ENCODE peak calls at places on chromosome 4, in five cellular contexts. One of them, this sample, is unnamed. For H3K9me3, the result is how much of the 10 kb centered on the place peaks cover.

GRCh38 chr4:157014621-157015591 is 43.3 kb upstream of the PDGFC start:
- DNase-seq in psoas muscle: no peak
- DNase-seq in PC-3: peak
- DNase-seq in PC-9: peak
- DNase-seq in astrocyte: peak
- DNase-seq in this sample: peak

GRCh38 chr4:40185830-40186664 is 10.8 kb upstream of the RHOH start:
- DNase-seq in psoas muscle: no peak
- DNase-seq in PC-3: no peak
- DNase-seq in PC-9: no peak
- DNase-seq in astrocyte: peak
- DNase-seq in this sample: no peak

GRCh38 chr4:7737268-7737645 is 202.4 kb downstream of the AFAP1 start:
- DNase-seq in psoas muscle: no peak
- DNase-seq in PC-3: no peak
- DNase-seq in PC-9: no peak
- DNase-seq in astrocyte: no peak
- DNase-seq in this sample: no peak

GRCh38 chr4:98581126-98581525 is 77.3 kb downstream of the TSPAN5 start:
- DNase-seq in psoas muscle: no peak
- DNase-seq in PC-3: no peak
- DNase-seq in PC-9: no peak
- DNase-seq in astrocyte: no peak
- DNase-seq in this sample: no peak

GRCh38 chr4:182862921-182863320 is 54.3 kb downstream of the DCTD start:
- DNase-seq in psoas muscle: no peak
- DNase-seq in PC-3: no peak
- DNase-seq in PC-9: no peak
- DNase-seq in astrocyte: no peak
- DNase-seq in this sample: peak

GRCh38 chr4:2818351-2818939 is 25.2 kb upstream of the ADD1 start:
- DNase-seq in psoas muscle: peak
- DNase-seq in PC-3: no peak
- DNase-seq in PC-9: no peak
- DNase-seq in astrocyte: no peak
- DNase-seq in this sample: no peak

GRCh38 chr4:87251104-87251503 is 30.7 kb upstream of the KLHL8 start:
- DNase-seq in psoas muscle: no peak
- DNase-seq in PC-3: no peak
- DNase-seq in PC-9: no peak
- DNase-seq in astrocyte: no peak
- DNase-seq in this sample: no peak

GRCh38 chr4:144699565-144699964 is 53.6 kb downstream of the HHIP start:
- DNase-seq in psoas muscle: no peak
- DNase-seq in PC-3: peak
- DNase-seq in PC-9: no peak
- DNase-seq in astrocyte: peak
- DNase-seq in this sample: peak

GRCh38 chr4:7941111-7942018 is 1.7 kb upstream of the AFAP1 start:
- DNase-seq in psoas muscle: no peak
- DNase-seq in PC-3: peak
- DNase-seq in PC-9: peak
- DNase-seq in astrocyte: no peak
- DNase-seq in this sample: no peak

GRCh38 chr4:32864713-32865351 is 2144.7 kb downstream of the PCDH7 start:
- DNase-seq in psoas muscle: no peak
- DNase-seq in PC-3: peak
- DNase-seq in PC-9: no peak
- DNase-seq in astrocyte: no peak
- DNase-seq in this sample: no peak

GRCh38 chr4:137474711-137475301 is 57.5 kb downstream of the PCDH18 start:
- DNase-seq in psoas muscle: no peak
- DNase-seq in PC-3: peak
- DNase-seq in PC-9: no peak
- DNase-seq in astrocyte: peak
- DNase-seq in this sample: no peak

GRCh38 chr4:636628-636950 is 11.2 kb downstream of the PDE6B start:
- DNase-seq in psoas muscle: no peak
- DNase-seq in PC-3: no peak
- DNase-seq in PC-9: no peak
- DNase-seq in astrocyte: no peak
- DNase-seq in this sample: no peak

GRCh38 chr4:147683172-147683571 is 791 bp downstream of the PRMT9 start:
- DNase-seq in psoas muscle: no peak
- DNase-seq in PC-3: peak
- DNase-seq in PC-9: no peak
- DNase-seq in astrocyte: no peak
- DNase-seq in this sample: peak

GRCh38 chr4:165326831-165327210 is 648 bp upstream of the MSMO1 start:
- DNase-seq in psoas muscle: peak
- DNase-seq in PC-3: peak
- DNase-seq in PC-9: peak
- DNase-seq in astrocyte: no peak
- DNase-seq in this sample: peak
- TF ChIP-seq CTCF in psoas muscle: no peak
- TF ChIP-seq CTCF in PC-3: no peak
- TF ChIP-seq CTCF in PC-9: no peak
- TF ChIP-seq CTCF in astrocyte: no peak
- TF ChIP-seq CTCF in this sample: no peak

DNA sequence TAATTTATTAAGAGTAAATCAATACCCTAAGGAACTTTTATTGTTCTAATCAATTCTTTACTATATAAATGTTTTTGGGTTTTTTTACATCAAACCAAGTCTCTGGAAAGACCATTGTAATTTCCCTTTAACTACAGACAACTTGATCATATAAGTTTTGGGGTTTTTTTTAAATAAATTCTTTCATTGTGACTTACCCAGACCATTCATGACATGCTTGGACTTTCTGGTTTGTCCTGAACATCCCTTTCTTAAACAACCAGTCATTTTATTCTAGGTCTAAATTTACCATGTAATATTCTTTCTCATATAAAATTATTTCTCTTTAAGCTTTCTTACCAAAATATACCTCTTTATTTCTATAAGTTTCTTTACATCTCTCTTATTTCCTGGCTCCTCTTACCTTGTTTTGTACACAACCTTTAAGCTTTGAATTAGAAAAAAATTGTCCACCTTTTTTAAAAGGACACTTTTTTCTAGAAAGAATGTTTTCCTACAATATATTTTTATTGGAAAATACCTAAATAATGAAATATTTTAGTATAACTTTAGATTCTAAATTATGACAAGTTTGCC is 8.4 kb downstream of the CNGA1 start:
- DNase-seq in psoas muscle: no peak
- DNase-seq in PC-3: peak
- DNase-seq in PC-9: no peak
- DNase-seq in astrocyte: no peak
- DNase-seq in this sample: peak
- H3K9me3 ChIP-seq in psoas muscle: under half
- H3K9me3 ChIP-seq in PC-3: under half
- H3K9me3 ChIP-seq in PC-9: under half
- H3K9me3 ChIP-seq in astrocyte: under half
- H3K9me3 ChIP-seq in this sample: under half

DNA sequence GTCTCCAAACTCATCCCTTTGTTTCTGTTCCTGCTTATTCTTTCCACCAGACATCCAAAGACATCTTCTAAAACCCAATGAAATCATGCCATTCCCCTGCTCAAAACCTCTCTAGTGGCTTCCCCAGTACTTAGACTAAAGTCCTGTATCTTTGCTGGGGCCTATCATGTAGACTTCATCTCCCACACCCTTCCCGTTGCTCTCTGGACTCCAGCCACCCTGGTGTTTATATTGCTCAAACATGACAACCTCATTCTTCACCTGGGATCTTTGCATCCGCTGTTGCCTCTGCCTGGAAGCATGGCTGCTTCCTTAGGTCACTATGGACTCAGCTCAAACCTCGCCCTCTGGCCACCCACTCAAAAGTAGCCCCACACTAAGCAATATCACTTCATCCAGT is 23.7 kb downstream of the TBC1D1 start:
- DNase-seq in psoas muscle: no peak
- DNase-seq in PC-3: no peak
- DNase-seq in PC-9: no peak
- DNase-seq in astrocyte: no peak
- DNase-seq in this sample: no peak
- H3K4me3 ChIP-seq in psoas muscle: no peak
- H3K4me3 ChIP-seq in PC-3: no peak
- H3K4me3 ChIP-seq in PC-9: no peak
- H3K4me3 ChIP-seq in astrocyte: no peak
- H3K4me3 ChIP-seq in this sample: no peak

GRCh38 chr4:110618091-110619000 is 4.5 kb downstream of the PITX2 start:
- DNase-seq in psoas muscle: peak
- DNase-seq in PC-3: peak
- DNase-seq in PC-9: no peak
- DNase-seq in astrocyte: no peak
- DNase-seq in this sample: no peak
- TF ChIP-seq CTCF in psoas muscle: no peak
- TF ChIP-seq CTCF in PC-3: no peak
- TF ChIP-seq CTCF in PC-9: no peak
- TF ChIP-seq CTCF in astrocyte: no peak
- TF ChIP-seq CTCF in this sample: no peak

GRCh38 chr4:112277705-112278448 is 7.8 kb downstream of the TIFA start:
- DNase-seq in psoas muscle: no peak
- DNase-seq in PC-3: peak
- DNase-seq in PC-9: no peak
- DNase-seq in astrocyte: no peak
- DNase-seq in this sample: peak
- H3K9me3 ChIP-seq in psoas muscle: under half
- H3K9me3 ChIP-seq in PC-3: under half
- H3K9me3 ChIP-seq in PC-9: under half
- H3K9me3 ChIP-seq in astrocyte: under half
- H3K9me3 ChIP-seq in this sample: under half

GRCh38 chr4:4437798-4438470 is 51.0 kb downstream of the NSG1 start:
- DNase-seq in psoas muscle: no peak
- DNase-seq in PC-3: no peak
- DNase-seq in PC-9: no peak
- DNase-seq in astrocyte: no peak
- DNase-seq in this sample: no peak
- H3K4me3 ChIP-seq in psoas muscle: no peak
- H3K4me3 ChIP-seq in PC-3: no peak
- H3K4me3 ChIP-seq in PC-9: no peak
- H3K4me3 ChIP-seq in astrocyte: no peak
- H3K4me3 ChIP-seq in this sample: no peak

GRCh38 chr4:152585036-152585439 is 49.1 kb upstream of the FBXW7 start:
- DNase-seq in psoas muscle: no peak
- DNase-seq in PC-3: no peak
- DNase-seq in PC-9: no peak
- DNase-seq in astrocyte: no peak
- DNase-seq in this sample: no peak

GRCh38 chr4:152579916-152580315 is 44.0 kb upstream of the FBXW7 start:
- DNase-seq in psoas muscle: no peak
- DNase-seq in PC-3: no peak
- DNase-seq in PC-9: no peak
- DNase-seq in astrocyte: no peak
- DNase-seq in this sample: no peak

GRCh38 chr4:152579107-152579764 is 43.3 kb upstream of the FBXW7 start:
- DNase-seq in psoas muscle: no peak
- DNase-seq in PC-3: no peak
- DNase-seq in PC-9: no peak
- DNase-seq in astrocyte: no peak
- DNase-seq in this sample: no peak

GRCh38 chr4:152578670-152579069 is 42.8 kb upstream of the FBXW7 start:
- DNase-seq in psoas muscle: no peak
- DNase-seq in PC-3: no peak
- DNase-seq in PC-9: no peak
- DNase-seq in astrocyte: no peak
- DNase-seq in this sample: no peak

GRCh38 chr4:152581536-152582160 is 45.8 kb upstream of the FBXW7 start:
- DNase-seq in psoas muscle: no peak
- DNase-seq in PC-3: no peak
- DNase-seq in PC-9: peak
- DNase-seq in astrocyte: no peak
- DNase-seq in this sample: no peak
- TF ChIP-seq CTCF in psoas muscle: no peak
- TF ChIP-seq CTCF in PC-3: peak
- TF ChIP-seq CTCF in PC-9: no peak
- TF ChIP-seq CTCF in astrocyte: no peak
- TF ChIP-seq CTCF in this sample: peak

GRCh38 chr4:149605601-149606378 is 209.9 kb downstream of the IQCM start:
- DNase-seq in psoas muscle: no peak
- DNase-seq in PC-3: peak
- DNase-seq in PC-9: no peak
- DNase-seq in astrocyte: peak
- DNase-seq in this sample: peak
- H3K9me3 ChIP-seq in psoas muscle: under half
- H3K9me3 ChIP-seq in PC-3: under half
- H3K9me3 ChIP-seq in PC-9: under half
- H3K9me3 ChIP-seq in astrocyte: under half
- H3K9me3 ChIP-seq in this sample: under half

DNA sequence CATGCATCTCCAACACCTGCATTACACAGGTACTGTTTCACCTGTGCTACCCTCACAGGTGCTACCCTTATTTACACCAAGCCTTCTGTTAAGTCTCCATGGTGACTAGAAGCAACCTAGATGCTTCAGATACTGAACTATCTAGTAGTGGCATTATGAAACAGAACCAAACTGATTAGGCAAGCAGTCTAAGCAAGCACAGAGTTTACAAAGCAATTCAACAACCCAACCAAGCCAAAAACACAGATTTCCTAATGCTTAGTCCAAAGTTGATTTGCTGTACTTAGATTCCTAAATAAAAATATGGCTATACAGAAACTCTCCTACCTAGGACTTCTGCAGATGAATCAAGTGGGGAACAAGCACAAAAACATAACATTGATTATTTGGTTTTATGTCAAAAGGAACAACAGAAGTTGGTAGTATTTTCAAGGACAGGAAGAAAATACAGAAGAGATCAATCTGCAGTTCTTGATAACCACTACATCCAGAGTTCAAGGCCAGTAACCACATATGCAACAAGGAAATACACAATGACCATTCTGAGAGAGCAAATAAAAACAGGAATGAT is 3.2 kb downstream of the TAPT1 start:
- DNase-seq in psoas muscle: no peak
- DNase-seq in PC-3: no peak
- DNase-seq in PC-9: no peak
- DNase-seq in astrocyte: no peak
- DNase-seq in this sample: no peak
- H3K4me3 ChIP-seq in psoas muscle: peak
- H3K4me3 ChIP-seq in PC-3: no peak
- H3K4me3 ChIP-seq in PC-9: no peak
- H3K4me3 ChIP-seq in astrocyte: no peak
- H3K4me3 ChIP-seq in this sample: no peak

DNA sequence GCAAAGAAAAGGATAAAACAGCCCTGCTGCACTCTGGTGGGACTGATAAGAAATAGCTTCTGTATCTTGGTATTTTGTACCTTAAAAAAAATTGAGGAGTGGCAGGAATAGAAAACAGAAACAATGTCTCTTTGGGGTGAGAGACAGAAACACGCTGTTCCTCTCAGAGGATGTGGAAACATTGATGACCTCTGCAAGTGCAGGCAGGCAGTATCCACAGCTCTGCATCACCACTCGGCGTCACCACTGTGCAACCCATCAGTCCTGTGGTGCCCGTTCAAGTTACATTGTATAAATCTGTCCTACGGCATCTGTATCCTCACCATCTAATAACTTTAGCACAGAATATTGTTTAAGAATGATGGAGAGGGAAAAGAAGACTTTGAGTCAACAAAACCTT is 152.4 kb upstream of the SPRY1 start:
- DNase-seq in psoas muscle: peak
- DNase-seq in PC-3: no peak
- DNase-seq in PC-9: no peak
- DNase-seq in astrocyte: no peak
- DNase-seq in this sample: peak
- TF ChIP-seq CTCF in psoas muscle: no peak
- TF ChIP-seq CTCF in PC-3: no peak
- TF ChIP-seq CTCF in PC-9: no peak
- TF ChIP-seq CTCF in astrocyte: no peak
- TF ChIP-seq CTCF in this sample: no peak